ENCODE peak calls at places on chromosomes 2 and 18, in four cellular contexts. D is erythroblast, P is A549, S is T-helper 17 cell. E is an unnamed sample.

GRCh38 chr18:57075716-57076400 is 71.0 kb upstream of the BOD1L2 start:
- DNase-seq in D (no peak), P (no peak), S (no peak), E (no peak)

GRCh38 chr2:230944123-230944653 is 19.1 kb upstream of the GPR55 start:
- DNase-seq in D (no peak), P (no peak), S (no peak), E (no peak)

GRCh38 chr2:96117701-96118588 is 1.6 kb upstream of the ADRA2B start:
- DNase-seq in D (no peak), P (no peak), S (peak), E (no peak)

GRCh38 chr2:184599875-184600227 is 1.5 kb downstream of the ZNF804A start:
- DNase-seq in D (no peak), P (no peak), S (no peak), E (no peak)

GRCh38 chr2:178419123-178419522 is 31.9 kb downstream of the PRKRA start:
- DNase-seq in D (peak), P (peak), S (no peak), E (no peak)

GRCh38 chr18:3248670-3249359 is 1.2 kb downstream of the MYL12A start:
- DNase-seq in D (peak), P (peak), S (no peak), E (no peak)

GRCh38 chr2:241980193-241980592 is 110.7 kb downstream of the RTP5 start:
- DNase-seq in D (no peak), P (no peak), S (no peak), E (no peak)

GRCh38 chr2:105617631-105618350 is 126.9 kb upstream of the NCK2 start:
- DNase-seq in D (no peak), P (peak), S (no peak), E (no peak)

GRCh38 chr2:9950521-9951271 is 797 bp upstream of the GRHL1 start:
- DNase-seq in D (no peak), P (no peak), S (no peak), E (no peak)

GRCh38 chr2:231297108-231297908 is 98.2 kb upstream of the B3GNT7 start:
- DNase-seq in D (peak), P (peak), S (no peak), E (peak)

GRCh38 chr2:73836141-73836943 is 7.6 kb downstream of the STAMBP start:
- DNase-seq in D (no peak), P (no peak), S (no peak), E (no peak)

GRCh38 chr2:185643434-185643833 is 95.2 kb upstream of the FSIP2 start:
- DNase-seq in D (no peak), P (no peak), S (no peak), E (no peak)

GRCh38 chr18:72847134-72847533 is 20.7 kb downstream of the NETO1 start:
- DNase-seq in D (no peak), P (no peak), S (no peak), E (no peak)

GRCh38 chr2:69830045-69830905 is 815 bp downstream of the GMCL1 start:
- DNase-seq in D (peak), P (peak), S (peak), E (no peak)

GRCh38 chr2:96584017-96584416 is 47.5 kb downstream of the ARID5A start:
- DNase-seq in D (no peak), P (no peak), S (no peak), E (no peak)

GRCh38 chr2:113316085-113316484 is 37.4 kb upstream of the PAX8 start:
- DNase-seq in D (no peak), P (no peak), S (no peak), E (no peak)